ENCODE peak calls at places on chromosomes 13 and 19, in five cellular contexts. P, C, Y, L and O are unnamed samples.

GRCh38 chr19:22901431-22902130 is 69.5 kb downstream of the ZNF723 start:
- DNase-seq in L (no peak), P (no peak), Y (no peak), C (no peak), O (peak; percentile 10)

GRCh38 chr13:37616131-37616530 is 17.6 kb upstream of the POSTN start:
- DNase-seq in Y (no peak), C (no peak), P (no peak), L (no peak), O (no peak)

GRCh38 chr13:18946738-18947137 is 234.9 kb downstream of the TUBA3C start:
- DNase-seq in L (no peak), C (no peak), P (no peak), Y (no peak), O (no peak)

GRCh38 chr13:66222926-66223325 is 1007.2 kb downstream of the PCDH9 start:
- DNase-seq in P (no peak), C (no peak), L (no peak), Y (no peak), O (no peak)

GRCh38 chr13:114078501-114079451 is 53.6 kb downstream of the RASA3 start:
- DNase-seq in P (no peak), Y (peak; percentile 70), C (peak; percentile 34), L (no peak), O (no peak)

GRCh38 chr13:26247608-26248007 is 6.3 kb upstream of the CDK8 start:
- DNase-seq in Y (no peak), C (peak; percentile 67), P (no peak), L (peak; percentile 26), O (no peak)

GRCh38 chr13:50320297-50320862 is 305.1 kb downstream of the KCNRG start:
- DNase-seq in P (no peak), C (peak; percentile 38), L (no peak), Y (no peak), O (no peak)

GRCh38 chr19:10896851-10897526 is 25.6 kb downstream of the CARM1 start:
- DNase-seq in P (no peak), C (no peak), Y (no peak), L (no peak), O (no peak)

DNA sequence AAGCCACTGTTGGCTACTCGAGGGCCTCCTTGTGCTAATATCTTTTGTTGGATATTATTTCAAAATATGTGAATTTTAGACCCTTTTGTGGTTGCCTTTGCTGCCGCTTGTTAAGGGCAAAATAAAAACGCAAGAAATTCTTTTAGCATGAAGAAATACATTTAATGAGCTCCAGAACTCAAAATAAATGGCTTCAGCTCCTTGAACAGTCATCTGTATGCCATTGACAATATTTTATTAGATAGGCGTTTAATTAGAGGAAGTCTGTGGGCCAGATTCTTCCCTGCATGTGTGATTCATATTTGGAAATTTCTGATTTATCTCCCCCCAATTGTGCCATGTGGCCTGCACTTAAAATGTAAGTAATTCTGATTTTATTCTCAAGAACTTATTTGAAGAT is 177.2 kb downstream of the STK24 start:
- DNase-seq in P (no peak), L (no peak), C (no peak), Y (no peak), O (no peak)
- H3K4me3 ChIP-seq in P (no peak overlapping the region), L (no peak overlapping the region), C (no peak overlapping the region), Y (no peak overlapping the region), O (no peak overlapping the region)

DNA sequence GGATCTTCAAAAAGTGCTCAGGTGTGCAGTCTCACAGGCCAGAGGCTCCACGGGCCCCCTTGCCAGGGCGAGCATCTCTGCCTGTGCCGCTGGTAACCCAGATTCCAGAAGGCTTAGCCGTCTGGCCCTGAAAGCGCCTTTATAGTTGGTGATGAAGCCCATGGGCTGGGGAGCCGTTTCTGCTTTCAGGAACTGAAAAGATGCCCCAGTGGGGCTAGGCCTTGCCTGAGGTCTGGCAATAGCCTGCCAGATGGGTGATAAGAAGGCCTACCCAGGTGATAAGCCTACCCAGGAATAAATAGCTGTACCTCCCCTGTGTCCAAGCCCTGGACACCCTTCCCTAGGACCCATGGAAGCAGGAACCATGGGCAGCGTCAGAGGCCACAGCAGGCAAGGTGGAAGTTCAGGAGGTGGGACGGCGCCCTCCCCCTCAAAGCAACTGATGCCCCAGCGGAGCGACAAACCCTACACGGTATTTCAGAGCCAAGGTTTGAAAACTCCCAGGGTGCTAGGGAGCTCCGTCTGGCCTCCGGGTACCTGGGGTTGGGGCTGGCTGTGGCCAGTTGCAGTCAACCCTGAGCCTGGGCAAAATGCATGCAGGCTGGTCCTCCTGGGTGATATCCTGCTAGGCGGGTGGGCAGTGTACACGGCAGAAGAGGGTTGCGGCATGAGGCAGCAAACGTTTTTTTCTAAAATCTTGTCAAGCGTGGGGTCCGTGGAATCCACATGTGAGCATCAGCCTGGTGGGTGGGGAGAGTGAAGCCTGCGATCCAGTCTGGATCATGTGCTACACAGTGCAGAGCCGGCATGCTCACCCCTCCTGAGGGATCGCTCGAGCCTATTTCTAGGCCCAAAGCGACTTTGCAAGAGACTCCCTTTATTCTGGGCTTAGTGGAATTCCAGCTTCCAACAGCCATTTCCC is 45.3 kb downstream of the ACTN4 start:
- DNase-seq in Y (no peak), P (no peak), C (no peak), L (no peak), O (peak; percentile 56)
- H3K4me3 ChIP-seq in Y (no peak overlapping the region), P (no peak overlapping the region), C (no peak overlapping the region), L (no peak overlapping the region), O (no peak overlapping the region)

DNA sequence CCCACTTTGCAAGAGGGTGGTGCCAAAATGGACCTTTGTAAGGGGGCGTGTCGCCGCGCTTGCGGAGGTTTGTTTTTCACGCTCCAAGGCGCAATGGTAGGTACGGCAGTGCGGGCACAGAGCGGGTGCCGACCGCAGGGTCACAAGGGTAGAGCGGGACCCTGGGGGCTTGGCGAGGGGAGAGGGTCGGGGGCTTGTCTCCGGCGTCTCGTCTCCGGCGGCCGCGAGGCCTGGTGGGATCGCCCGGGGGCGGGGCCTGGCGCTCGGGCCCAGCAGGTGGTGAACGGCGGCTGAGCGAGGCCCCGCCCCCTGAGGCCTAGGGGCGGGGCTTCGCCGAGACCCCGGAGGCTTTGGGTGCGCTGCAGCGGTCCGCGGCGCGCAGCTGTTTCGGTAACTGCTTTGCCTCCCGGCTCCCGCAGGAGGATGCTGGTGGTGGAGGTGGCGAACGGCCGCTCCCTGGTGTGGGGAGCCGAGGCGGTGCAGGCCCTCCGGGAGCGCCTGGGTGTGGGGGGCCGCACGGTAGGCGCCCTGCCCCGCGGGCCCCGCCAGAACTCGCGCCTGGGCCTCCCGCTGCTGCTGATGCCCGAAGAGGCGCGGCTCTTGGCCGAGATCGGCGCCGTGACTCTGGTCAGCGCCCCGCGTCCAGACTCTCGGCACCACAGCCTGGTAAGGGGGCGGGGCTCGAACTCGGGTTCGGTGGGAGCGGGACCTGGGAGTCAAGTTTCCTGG is at the start of gene TSEN34:
- DNase-seq in Y (peak; percentile 89), P (no peak), C (peak; percentile 97), L (peak; percentile 93), O (peak; percentile 95)
- H3K4me3 ChIP-seq in Y (peak within 1 kb of the TSS; percentile 71), P (peak within 1 kb of the TSS; percentile 95), C (peak within 1 kb of the TSS; percentile 47), L (peak within 1 kb of the TSS; percentile 62), O (peak within 1 kb of the TSS; percentile 90)

DNA sequence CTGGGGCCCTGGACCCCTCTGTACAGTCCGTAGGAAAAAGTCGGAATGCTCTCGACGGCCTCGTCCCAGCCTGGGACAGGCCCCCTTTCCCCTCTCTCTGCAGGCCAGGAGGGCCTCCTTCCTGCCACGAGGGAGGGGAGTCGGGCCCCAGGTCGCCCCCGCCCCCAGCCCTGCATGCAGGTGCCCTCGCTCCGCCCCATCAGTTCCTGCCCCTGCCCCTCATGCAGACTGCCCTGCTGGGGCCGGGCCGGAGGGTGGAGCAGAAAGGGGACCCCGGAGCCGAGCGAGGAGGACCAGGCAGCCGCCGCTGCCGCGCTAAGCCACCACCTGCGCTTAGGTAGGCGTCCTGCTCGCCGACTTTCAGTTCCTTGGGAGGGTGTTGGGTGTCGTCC is 7.3 kb downstream of the LYL1 start:
- DNase-seq in C (no peak), Y (no peak), L (no peak), P (no peak), O (peak; percentile 92)
- H3K4me3 ChIP-seq in C (no peak overlapping the region), Y (no peak overlapping the region), L (no peak overlapping the region), P (no peak overlapping the region), O (peak overlapping the region; percentile 50)

GRCh38 chr19:33714149-33714548 is 82.5 kb upstream of the KCTD15 start:
- DNase-seq in L (no peak), P (no peak), C (no peak), Y (no peak), O (no peak)

GRCh38 chr19:33713194-33713593 is 83.5 kb upstream of the KCTD15 start:
- DNase-seq in C (no peak), L (no peak), Y (no peak), P (no peak), O (no peak)

GRCh38 chr19:33715462-33715861 is 81.2 kb upstream of the KCTD15 start:
- DNase-seq in P (no peak), L (no peak), Y (no peak), C (no peak), O (no peak)

GRCh38 chr19:33717878-33718277 is 78.8 kb upstream of the KCTD15 start:
- DNase-seq in P (no peak), C (no peak), L (no peak), Y (no peak), O (no peak)

GRCh38 chr19:33712268-33712667 is 84.4 kb upstream of the KCTD15 start:
- DNase-seq in Y (no peak), L (no peak), C (no peak), P (no peak), O (no peak)
- H3K4me3 ChIP-seq in Y (no peak overlapping the region), L (no peak overlapping the region), C (no peak overlapping the region), P (no peak overlapping the region), O (no peak overlapping the region)